ENCODE peak calls at places on chromosome 7, in four cellular contexts. P is GM12878, N is K562, S is HepG2. E is an unnamed sample.

GRCh38 chr7:95772298-95772770 is at the start of gene DYNC1I1:
- DNase-seq in N (peak; percentile 86), P (no peak), S (peak; percentile 21), E (peak; percentile 73)

GRCh38 chr7:20310963-20311742 is 19.5 kb upstream of the ITGB8 start:
- DNase-seq in P (peak; percentile 61), N (no peak), S (peak; percentile 25), E (peak; percentile 42)

GRCh38 chr7:158018971-158019645 is 568.5 kb downstream of the PTPRN2 start:
- DNase-seq in N (no peak), S (no peak), P (no peak), E (no peak)

GRCh38 chr7:55174456-55174855 is 155.6 kb downstream of the EGFR start:
- DNase-seq in N (no peak), S (no peak), P (no peak), E (no peak)

GRCh38 chr7:140655511-140656408 is 15.1 kb upstream of the DENND2A start:
- DNase-seq in N (no peak), P (no peak), S (no peak), E (no peak)

GRCh38 chr7:155533827-155534690 is 12.3 kb downstream of the CNPY1 start:
- DNase-seq in P (no peak), N (peak; percentile 91), S (peak; percentile 16), E (peak; percentile 89)

GRCh38 chr7:99679032-99679399 is 780 bp downstream of the CYP3A5 start:
- DNase-seq in P (no peak), N (peak; percentile 51), S (peak; percentile 83), E (no peak)

GRCh38 chr7:133253522-133253882 is 624 bp downstream of the EXOC4 start:
- DNase-seq in S (peak; percentile 22), N (peak; percentile 33), P (no peak), E (no peak)

GRCh38 chr7:44853391-44853790 is 5.5 kb upstream of the H2AZ2 start:
- DNase-seq in N (no peak), S (no peak), P (no peak), E (no peak)

DNA sequence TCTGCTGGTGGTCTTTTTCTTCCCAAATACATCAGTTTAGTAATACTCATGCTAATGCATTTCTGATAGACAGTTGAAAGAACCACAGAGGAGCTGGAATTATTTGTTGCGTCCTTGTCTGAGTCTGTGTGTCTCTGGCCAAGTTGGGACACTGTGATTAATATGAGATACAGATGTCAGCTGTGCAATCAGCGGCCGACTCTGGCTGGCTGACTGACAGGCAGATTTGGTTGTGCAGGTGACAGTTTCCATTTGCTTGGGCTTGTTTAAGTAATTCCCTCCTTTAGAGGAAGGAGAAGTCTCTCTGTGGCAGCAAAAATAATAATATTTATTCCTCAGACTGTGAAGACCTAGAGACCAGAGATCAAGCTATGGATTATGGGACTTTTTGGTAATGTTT is 176.2 kb upstream of the CHRM2 start:
- DNase-seq in N (no peak), P (no peak), S (no peak), E (no peak)
- H3K27me3 ChIP-seq in N (no peaks in the 10 kb centered on the region), P (no peaks in the 10 kb centered on the region), S (no peaks in the 10 kb centered on the region), E (no peaks in the 10 kb centered on the region)

DNA sequence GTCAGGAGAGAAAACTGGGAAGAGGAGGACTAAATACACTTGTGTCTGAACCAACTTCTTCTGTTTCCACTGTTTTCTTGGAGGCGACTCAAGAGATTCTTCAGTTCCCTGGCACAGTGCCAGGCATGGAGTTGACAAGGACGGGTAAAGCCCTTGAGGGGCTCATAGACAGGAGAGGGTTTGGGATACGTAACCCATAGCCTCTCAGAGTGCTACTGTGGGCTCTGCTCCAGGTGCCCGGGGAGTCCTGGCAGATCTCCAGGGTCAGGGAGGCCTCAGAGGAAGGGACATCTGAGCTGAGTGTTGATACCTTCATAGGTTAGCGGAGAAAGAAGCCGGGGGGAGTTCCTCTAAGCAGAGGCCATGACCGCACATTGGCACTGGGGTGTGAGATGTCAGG is 42.0 kb downstream of the GALNT17 start:
- DNase-seq in N (no peak), S (no peak), P (no peak), E (no peak)
- TF ChIP-seq JUNB in N (no peak), S (no peak), P (no peak), E (no peak)

GRCh38 chr7:149801816-149802215 is 28.4 kb upstream of the ZNF467 start:
- DNase-seq in S (no peak), N (no peak), P (no peak), E (no peak)
- H3K27me3 ChIP-seq in S (no peaks in the 10 kb centered on the region), N (peaks cover 2% of the 10 kb centered on the region), P (no peaks in the 10 kb centered on the region), E (no peaks in the 10 kb centered on the region)

DNA sequence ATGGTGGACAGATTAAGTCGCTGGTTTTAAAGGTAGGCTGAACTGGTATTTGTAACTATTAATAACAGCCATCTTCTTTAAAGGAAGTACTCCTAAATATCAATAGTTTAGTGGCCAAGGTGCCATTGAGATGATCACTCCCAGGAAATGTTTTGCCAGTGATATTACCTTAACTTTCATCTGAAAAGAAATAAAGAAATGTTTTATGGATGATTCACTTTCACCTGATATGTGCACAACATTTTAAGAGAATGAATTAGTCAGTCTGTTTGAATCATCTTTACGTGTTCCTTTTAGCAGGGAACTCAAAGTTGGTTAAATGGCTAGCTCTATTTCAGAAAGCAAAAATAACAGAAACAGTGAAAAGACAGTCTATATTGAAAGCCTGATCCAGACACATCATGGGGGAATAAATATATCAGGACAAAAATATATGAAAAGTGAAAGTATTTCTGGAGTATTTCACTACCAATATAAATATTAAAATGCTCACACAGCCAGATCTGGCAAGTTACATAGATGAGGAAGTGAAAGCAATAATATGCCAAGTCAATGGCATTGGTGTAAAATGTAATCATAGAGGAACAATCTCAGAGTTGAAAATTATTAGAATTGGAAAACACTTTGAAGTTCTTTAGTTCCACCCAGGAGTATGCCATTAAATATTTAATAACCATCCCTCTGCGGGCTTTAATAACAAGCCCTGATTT is 20.8 kb downstream of the MET start:
- DNase-seq in S (no peak), N (no peak), P (no peak), E (no peak)
- TF ChIP-seq JUNB in S (no peak), N (no peak), P (no peak), E (no peak)

E was measured in GM23338.